ENCODE peak calls at places on chromosome 1, in six cellular contexts. T is mucosa of gallbladder, M is dermis microvascular lymphatic vessel endothelial cell, Y is right atrium auricular region, P is nephron progenitor cell, E is lower lobe of right lung. D is an unnamed sample.

GRCh38 chr1:205271277-205271676 is 43.5 kb downstream of the TMCC2 start:
- DNase-seq in T (no peak), M (peak), Y (no peak), P (no peak), E (no peak), D (peak)

GRCh38 chr1:154353460-154353904 is 28.2 kb downstream of the ATP8B2 start:
- DNase-seq in T (peak), M (peak), Y (peak), P (no peak), E (no peak), D (peak)

GRCh38 chr1:117928881-117929339 is 511 bp downstream of the GDAP2 start:
- DNase-seq in T (peak), M (peak), Y (peak), P (peak), E (peak), D (peak)

GRCh38 chr1:178593526-178593925 is 80.6 kb downstream of the TEX35 start:
- DNase-seq in T (no peak), M (no peak), Y (no peak), P (no peak), E (no peak), D (no peak)

GRCh38 chr1:47351305-47351704 is 17.7 kb downstream of the CMPK1 start:
- DNase-seq in T (no peak), M (peak), Y (no peak), P (no peak), E (no peak), D (peak)

GRCh38 chr1:64435000-64435399 is 34.9 kb upstream of the CACHD1 start:
- DNase-seq in T (no peak), M (no peak), Y (no peak), P (no peak), E (no peak), D (no peak)

GRCh38 chr1:151502859-151503509 is 8.2 kb upstream of the CGN start:
- DNase-seq in T (no peak), M (no peak), Y (no peak), P (no peak), E (no peak), D (no peak)

GRCh38 chr1:112868191-112868590 is 87.8 kb downstream of the SLC16A1 start:
- DNase-seq in T (no peak), M (no peak), Y (no peak), P (no peak), E (no peak), D (no peak)

GRCh38 chr1:213014642-213015041 is 1.0 kb downstream of the ANGEL2 start:
- DNase-seq in T (no peak), M (peak), Y (no peak), P (no peak), E (no peak), D (peak)

GRCh38 chr1:207261971-207262370 is 59.5 kb upstream of the CD55 start:
- DNase-seq in T (no peak), M (no peak), Y (no peak), P (no peak), E (no peak), D (no peak)

GRCh38 chr1:213970193-213970592 is 17.6 kb upstream of the PROX1 start:
- DNase-seq in T (no peak), M (no peak), Y (no peak), P (no peak), E (no peak), D (no peak)

GRCh38 chr1:154186177-154186576 is 5.7 kb downstream of the TPM3 start:
- DNase-seq in T (peak), M (peak), Y (no peak), P (peak), E (peak), D (peak)

GRCh38 chr1:56417636-56418035 is 161.7 kb downstream of the PLPP3 start:
- DNase-seq in T (no peak), M (peak), Y (no peak), P (no peak), E (no peak), D (peak)

GRCh38 chr1:115911298-115911697 is 65.0 kb upstream of the SLC22A15 start:
- DNase-seq in T (peak), M (no peak), Y (no peak), P (no peak), E (no peak), D (no peak)

GRCh38 chr1:1170891-1171550 is 2.7 kb upstream of the TTLL10 start:
- DNase-seq in T (no peak), M (no peak), Y (no peak), P (peak), E (no peak), D (no peak)

GRCh38 chr1:231334952-231335351 is 2.7 kb downstream of the EXOC8 start:
- DNase-seq in T (no peak), M (no peak), Y (no peak), P (no peak), E (no peak), D (no peak)

GRCh38 chr1:109996476-109996875 is 11.9 kb downstream of the AHCYL1 start:
- DNase-seq in T (no peak), M (no peak), Y (no peak), P (no peak), E (no peak), D (no peak)

GRCh38 chr1:92797961-92798360 is 13.1 kb upstream of the EVI5 start:
- DNase-seq in T (no peak), M (no peak), Y (no peak), P (no peak), E (no peak), D (no peak)

GRCh38 chr1:85566890-85567289 is 13.7 kb upstream of the CCN1 start:
- DNase-seq in T (no peak), M (no peak), Y (no peak), P (no peak), E (no peak), D (peak)

GRCh38 chr1:11550664-11551283 is 71.8 kb downstream of the DISP3 start:
- DNase-seq in T (peak), M (peak), Y (no peak), P (peak), E (no peak), D (peak)

GRCh38 chr1:162191396-162192322 is 122.2 kb downstream of the NOS1AP start:
- DNase-seq in T (no peak), M (no peak), Y (no peak), P (no peak), E (no peak), D (no peak)

GRCh38 chr1:172761581-172762025 is 102.7 kb downstream of the FASLG start:
- DNase-seq in T (no peak), M (peak), Y (no peak), P (no peak), E (no peak), D (peak)

GRCh38 chr1:209853677-209854076 is 25.9 kb downstream of the UTP25 start:
- DNase-seq in T (no peak), M (no peak), Y (no peak), P (no peak), E (no peak), D (no peak)

GRCh38 chr1:199113265-199113869 is 474.5 kb downstream of the PTPRC start:
- DNase-seq in T (peak), M (peak), Y (no peak), P (peak), E (peak), D (peak)

GRCh38 chr1:240833057-240833456 is 221.1 kb upstream of the GREM2 start:
- DNase-seq in T (no peak), M (no peak), Y (no peak), P (no peak), E (no peak), D (no peak)

GRCh38 chr1:204294371-204294770 is 65.4 kb downstream of the PLEKHA6 start:
- DNase-seq in T (peak), M (no peak), Y (peak), P (no peak), E (no peak), D (no peak)

GRCh38 chr1:42173155-42173933 is 8.8 kb upstream of the GUCA2A start:
- DNase-seq in T (peak), M (peak), Y (no peak), P (peak), E (peak), D (peak)

GRCh38 chr1:173392895-173393654 is 84.1 kb upstream of the PRDX6 start:
- DNase-seq in T (no peak), M (peak), Y (no peak), P (no peak), E (no peak), D (peak)

GRCh38 chr1:162193815-162194214 is 124.3 kb downstream of the NOS1AP start:
- DNase-seq in T (no peak), M (no peak), Y (no peak), P (peak), E (no peak), D (no peak)

GRCh38 chr1:58477390-58477789 is 69.1 kb downstream of the OMA1 start:
- DNase-seq in T (no peak), M (no peak), Y (no peak), P (no peak), E (no peak), D (no peak)

GRCh38 chr1:115829023-115829674 is 11.8 kb downstream of the NHLH2 start:
- DNase-seq in T (no peak), M (no peak), Y (peak), P (no peak), E (peak), D (no peak)

GRCh38 chr1:41980872-41981653 is 62.3 kb upstream of the HIVEP3 start:
- DNase-seq in T (no peak), M (no peak), Y (no peak), P (no peak), E (no peak), D (no peak)

GRCh38 chr1:30728832-30729638 is 5.7 kb upstream of the MATN1 start:
- DNase-seq in T (no peak), M (no peak), Y (no peak), P (no peak), E (no peak), D (no peak)

GRCh38 chr1:183461350-183461749 is 10.9 kb upstream of the SMG7 start:
- DNase-seq in T (peak), M (no peak), Y (no peak), P (no peak), E (no peak), D (peak)

GRCh38 chr1:118335372-118335771 is 150.3 kb upstream of the SPAG17 start:
- DNase-seq in T (no peak), M (no peak), Y (no peak), P (no peak), E (no peak), D (peak)

GRCh38 chr1:82386365-82387069 is 585.8 kb downstream of the ADGRL2 start:
- DNase-seq in T (no peak), M (no peak), Y (no peak), P (no peak), E (no peak), D (no peak)

GRCh38 chr1:116763787-116764465 is 9.7 kb downstream of the CD2 start:
- DNase-seq in T (no peak), M (peak), Y (no peak), P (peak), E (no peak), D (peak)

GRCh38 chr1:167328762-167329483 is 108.2 kb downstream of the POU2F1 start:
- DNase-seq in T (no peak), M (no peak), Y (no peak), P (peak), E (no peak), D (no peak)

GRCh38 chr1:230068952-230069684 is 2.1 kb downstream of the GALNT2 start:
- DNase-seq in T (no peak), M (no peak), Y (peak), P (no peak), E (no peak), D (peak)